ENCODE peak calls at places on chromosomes 12 and 14, in six cellular contexts. One of them, this sample, is unnamed. For H3K4me1, the result is how much of the 10 kb centered on the place peaks cover.

GRCh38 chr14:97866186-97866585 is 1069.0 kb downstream of the VRK1 start:
- DNase-seq in breast epithelium: no peak
- DNase-seq in MM.1S: no peak
- DNase-seq in endodermal cell: no peak
- DNase-seq in ovary: no peak
- DNase-seq in fibroblast of lung: no peak
- DNase-seq in this sample: no peak

GRCh38 chr14:103624860-103625259 is 4.2 kb upstream of the KLC1 start:
- DNase-seq in fibroblast of lung: peak
- DNase-seq in ovary: no peak
- DNase-seq in MM.1S: no peak
- DNase-seq in breast epithelium: peak
- DNase-seq in endodermal cell: peak
- DNase-seq in this sample: no peak

GRCh38 chr12:67161322-67161918 is 107.7 kb upstream of the CAND1 start:
- DNase-seq in fibroblast of lung: peak
- DNase-seq in MM.1S: peak
- DNase-seq in breast epithelium: no peak
- DNase-seq in endodermal cell: peak
- DNase-seq in ovary: no peak
- DNase-seq in this sample: no peak

GRCh38 chr14:100159107-100159864 is at the start of gene DEGS2:
- DNase-seq in ovary: no peak
- DNase-seq in MM.1S: peak
- DNase-seq in fibroblast of lung: no peak
- DNase-seq in endodermal cell: peak
- DNase-seq in breast epithelium: no peak
- DNase-seq in this sample: no peak

GRCh38 chr12:52415870-52416750 is 10.0 kb upstream of the KRT82 start:
- DNase-seq in MM.1S: no peak
- DNase-seq in ovary: no peak
- DNase-seq in fibroblast of lung: peak
- DNase-seq in endodermal cell: no peak
- DNase-seq in breast epithelium: no peak
- DNase-seq in this sample: no peak

GRCh38 chr14:61034416-61035100 is 53.5 kb downstream of the SLC38A6 start:
- DNase-seq in MM.1S: peak
- DNase-seq in breast epithelium: no peak
- DNase-seq in endodermal cell: no peak
- DNase-seq in ovary: no peak
- DNase-seq in fibroblast of lung: no peak
- DNase-seq in this sample: no peak

GRCh38 chr12:77053259-77053658 is 12.1 kb downstream of the E2F7 start:
- DNase-seq in endodermal cell: no peak
- DNase-seq in ovary: no peak
- DNase-seq in breast epithelium: no peak
- DNase-seq in fibroblast of lung: no peak
- DNase-seq in MM.1S: no peak
- DNase-seq in this sample: no peak

GRCh38 chr12:74725154-74725553 is 187.5 kb downstream of the ATXN7L3B start:
- DNase-seq in breast epithelium: no peak
- DNase-seq in fibroblast of lung: peak
- DNase-seq in endodermal cell: no peak
- DNase-seq in ovary: no peak
- DNase-seq in MM.1S: no peak
- DNase-seq in this sample: no peak

GRCh38 chr14:92690171-92691011 is 58.0 kb downstream of the LGMN start:
- DNase-seq in ovary: no peak
- DNase-seq in fibroblast of lung: peak
- DNase-seq in breast epithelium: no peak
- DNase-seq in endodermal cell: peak
- DNase-seq in MM.1S: no peak
- DNase-seq in this sample: no peak

GRCh38 chr14:51202914-51203665 is 37.0 kb upstream of the TMX1 start:
- DNase-seq in endodermal cell: no peak
- DNase-seq in fibroblast of lung: no peak
- DNase-seq in breast epithelium: no peak
- DNase-seq in MM.1S: no peak
- DNase-seq in ovary: no peak
- DNase-seq in this sample: no peak

GRCh38 chr14:104283197-104284106 is 145.1 kb downstream of the KIF26A start:
- DNase-seq in ovary: peak
- DNase-seq in endodermal cell: peak
- DNase-seq in fibroblast of lung: no peak
- DNase-seq in MM.1S: no peak
- DNase-seq in breast epithelium: peak
- DNase-seq in this sample: no peak

GRCh38 chr14:34693228-34693939 is 21.0 kb downstream of the CFL2 start:
- DNase-seq in endodermal cell: peak
- DNase-seq in fibroblast of lung: no peak
- DNase-seq in breast epithelium: no peak
- DNase-seq in ovary: peak
- DNase-seq in MM.1S: no peak
- DNase-seq in this sample: no peak

GRCh38 chr12:44972746-44973421 is 78.0 kb downstream of the DBX2 start:
- DNase-seq in fibroblast of lung: peak
- DNase-seq in MM.1S: peak
- DNase-seq in breast epithelium: no peak
- DNase-seq in endodermal cell: peak
- DNase-seq in ovary: no peak
- DNase-seq in this sample: no peak

GRCh38 chr12:27754795-27755194 is 25.2 kb upstream of the KLHL42 start:
- DNase-seq in fibroblast of lung: no peak
- DNase-seq in endodermal cell: no peak
- DNase-seq in breast epithelium: no peak
- DNase-seq in MM.1S: no peak
- DNase-seq in ovary: no peak
- DNase-seq in this sample: no peak

GRCh38 chr12:130977759-130978127 is 24.0 kb downstream of the ADGRD1 start:
- DNase-seq in ovary: no peak
- DNase-seq in endodermal cell: no peak
- DNase-seq in fibroblast of lung: no peak
- DNase-seq in breast epithelium: no peak
- DNase-seq in MM.1S: no peak
- DNase-seq in this sample: no peak

GRCh38 chr12:47900480-47901129 is 4.2 kb downstream of the VDR start:
- DNase-seq in endodermal cell: peak
- DNase-seq in fibroblast of lung: peak
- DNase-seq in MM.1S: peak
- DNase-seq in breast epithelium: peak
- DNase-seq in ovary: no peak
- DNase-seq in this sample: no peak
- TF ChIP-seq CTCF in endodermal cell: peak
- TF ChIP-seq CTCF in fibroblast of lung: no peak
- TF ChIP-seq CTCF in MM.1S: peak
- TF ChIP-seq CTCF in breast epithelium: peak
- TF ChIP-seq CTCF in ovary: no peak
- TF ChIP-seq CTCF in this sample: peak

GRCh38 chr14:56172571-56172971 is 54.4 kb downstream of the PELI2 start:
- DNase-seq in ovary: no peak
- DNase-seq in endodermal cell: no peak
- DNase-seq in breast epithelium: no peak
- DNase-seq in fibroblast of lung: peak
- DNase-seq in MM.1S: no peak
- DNase-seq in this sample: no peak
- H3K27ac ChIP-seq in ovary: no peak
- H3K27ac ChIP-seq in endodermal cell: peak
- H3K27ac ChIP-seq in breast epithelium: peak
- H3K27ac ChIP-seq in fibroblast of lung: peak
- H3K27ac ChIP-seq in MM.1S: no peak
- H3K27ac ChIP-seq in this sample: no peak

DNA sequence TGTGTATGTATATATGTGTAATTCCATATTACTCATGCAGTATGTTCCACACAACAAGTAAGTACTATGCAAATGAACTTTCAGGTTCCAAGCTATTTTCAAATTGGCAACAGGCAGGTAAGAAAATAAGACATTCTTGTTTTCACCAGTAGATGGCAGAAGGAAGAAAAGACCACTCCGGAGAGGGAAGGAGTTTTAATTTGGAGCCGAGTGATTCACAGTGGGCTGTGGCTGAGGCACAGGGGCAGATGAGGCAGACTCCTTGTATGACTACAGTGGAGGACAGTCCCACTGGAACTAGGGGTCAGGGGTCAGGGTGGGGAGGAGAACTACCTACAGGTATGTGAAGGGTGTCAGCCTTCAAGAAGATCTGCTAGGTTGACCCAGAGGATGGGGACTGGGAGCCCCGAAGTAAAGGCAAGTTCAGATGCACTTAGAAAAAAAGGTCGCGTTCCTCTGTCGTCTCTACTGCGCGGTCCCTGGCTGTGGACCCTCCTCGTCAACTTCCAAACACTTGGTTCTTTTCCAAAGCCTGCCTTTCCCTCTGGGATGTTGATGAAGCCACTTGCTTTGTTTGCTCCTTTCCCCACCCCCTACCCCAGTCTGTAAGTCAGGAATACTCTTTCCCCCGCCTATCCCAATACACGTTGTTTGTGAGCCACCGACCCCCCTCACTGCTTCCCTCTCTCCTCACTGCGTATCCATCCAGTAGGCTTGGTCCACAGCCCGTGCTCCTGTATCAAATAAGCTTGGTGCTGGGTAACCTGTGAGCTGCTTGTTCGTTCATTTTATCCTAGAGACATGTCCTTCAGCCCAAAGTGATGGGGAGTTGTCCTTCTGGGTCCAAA is 24.1 kb downstream of the DDX47 start:
- DNase-seq in endodermal cell: peak
- DNase-seq in fibroblast of lung: peak
- DNase-seq in MM.1S: peak
- DNase-seq in ovary: peak
- DNase-seq in breast epithelium: no peak
- DNase-seq in this sample: no peak
- H3K4me1 ChIP-seq in endodermal cell: under half
- H3K4me1 ChIP-seq in fibroblast of lung: under half
- H3K4me1 ChIP-seq in MM.1S: under half
- H3K4me1 ChIP-seq in ovary: under half
- H3K4me1 ChIP-seq in breast epithelium: under half
- H3K4me1 ChIP-seq in this sample: under half

GRCh38 chr12:110023634-110024023 is 24.4 kb downstream of the ANKRD13A start:
- DNase-seq in ovary: no peak
- DNase-seq in MM.1S: no peak
- DNase-seq in endodermal cell: no peak
- DNase-seq in fibroblast of lung: no peak
- DNase-seq in breast epithelium: no peak
- DNase-seq in this sample: no peak

GRCh38 chr12:110028323-110028722 is 20.0 kb downstream of the C12orf76 start:
- DNase-seq in ovary: no peak
- DNase-seq in endodermal cell: peak
- DNase-seq in MM.1S: no peak
- DNase-seq in breast epithelium: no peak
- DNase-seq in fibroblast of lung: no peak
- DNase-seq in this sample: no peak

GRCh38 chr12:110029290-110029689 is 19.0 kb downstream of the C12orf76 start:
- DNase-seq in endodermal cell: no peak
- DNase-seq in breast epithelium: no peak
- DNase-seq in ovary: no peak
- DNase-seq in MM.1S: no peak
- DNase-seq in fibroblast of lung: no peak
- DNase-seq in this sample: no peak
- TF ChIP-seq CTCF in endodermal cell: no peak
- TF ChIP-seq CTCF in breast epithelium: no peak
- TF ChIP-seq CTCF in ovary: no peak
- TF ChIP-seq CTCF in MM.1S: no peak
- TF ChIP-seq CTCF in fibroblast of lung: no peak
- TF ChIP-seq CTCF in this sample: no peak

GRCh38 chr12:95653761-95654546 is 102.7 kb upstream of the USP44 start:
- DNase-seq in endodermal cell: peak
- DNase-seq in fibroblast of lung: peak
- DNase-seq in ovary: no peak
- DNase-seq in breast epithelium: no peak
- DNase-seq in MM.1S: no peak
- DNase-seq in this sample: no peak
- H3K27ac ChIP-seq in endodermal cell: no peak
- H3K27ac ChIP-seq in fibroblast of lung: peak
- H3K27ac ChIP-seq in ovary: no peak
- H3K27ac ChIP-seq in breast epithelium: peak
- H3K27ac ChIP-seq in MM.1S: no peak
- H3K27ac ChIP-seq in this sample: peak

DNA sequence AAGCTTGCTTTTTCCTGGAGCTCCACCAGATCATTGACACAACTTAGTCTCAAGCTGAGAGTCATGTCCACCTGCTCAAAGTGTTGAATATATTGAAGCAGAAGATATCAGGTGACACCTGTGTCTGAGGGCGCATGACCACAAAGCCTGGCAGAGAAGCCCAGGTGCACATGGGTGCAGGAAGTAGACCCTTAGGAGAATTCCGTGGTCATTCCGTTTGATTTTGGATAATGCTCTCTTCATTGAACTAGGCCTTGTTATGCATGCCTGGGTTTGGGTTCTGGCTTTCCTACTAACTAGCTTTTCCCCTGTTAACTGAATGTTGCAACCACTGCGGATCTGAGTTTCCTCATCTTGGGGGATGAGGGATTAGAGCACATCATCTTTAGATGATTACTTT is 7.1 kb downstream of the ARHGDIB start:
- DNase-seq in ovary: no peak
- DNase-seq in endodermal cell: no peak
- DNase-seq in breast epithelium: no peak
- DNase-seq in fibroblast of lung: no peak
- DNase-seq in MM.1S: peak
- DNase-seq in this sample: no peak
- H3K4me1 ChIP-seq in ovary: under half
- H3K4me1 ChIP-seq in endodermal cell: under half
- H3K4me1 ChIP-seq in breast epithelium: under half
- H3K4me1 ChIP-seq in fibroblast of lung: under half
- H3K4me1 ChIP-seq in MM.1S: half or more
- H3K4me1 ChIP-seq in this sample: under half